ENCODE peak calls at places on chromosome 12, in four cellular contexts. One of them, this sample, is unnamed.

GRCh38 chr12:71865166-71865713 is 25.7 kb downstream of the TBC1D15 start:
- DNase-seq in WTC11: no peak
- DNase-seq in HepG2: no peak
- DNase-seq in K562: no peak
- DNase-seq in this sample: no peak

GRCh38 chr12:81123611-81124010 is 45.7 kb downstream of the ACSS3 start:
- DNase-seq in WTC11: no peak
- DNase-seq in HepG2: no peak
- DNase-seq in K562: no peak
- DNase-seq in this sample: no peak

GRCh38 chr12:3089588-3089987 is 12.4 kb downstream of the TSPAN9 start:
- DNase-seq in WTC11: no peak
- DNase-seq in HepG2: no peak
- DNase-seq in K562: no peak
- DNase-seq in this sample: no peak

GRCh38 chr12:11970155-11970520 is 100.6 kb upstream of the BCL2L14 start:
- DNase-seq in WTC11: no peak
- DNase-seq in HepG2: no peak
- DNase-seq in K562: no peak
- DNase-seq in this sample: no peak

GRCh38 chr12:123132951-123133619 is 17.8 kb downstream of the PITPNM2 start:
- DNase-seq in WTC11: no peak
- DNase-seq in HepG2: no peak
- DNase-seq in K562: no peak
- DNase-seq in this sample: no peak

GRCh38 chr12:51507188-51507587 is 82.6 kb downstream of the SLC4A8 start:
- DNase-seq in WTC11: no peak
- DNase-seq in HepG2: no peak
- DNase-seq in K562: no peak
- DNase-seq in this sample: no peak

GRCh38 chr12:1845427-1845826 is 25.1 kb downstream of the LRTM2 start:
- DNase-seq in WTC11: no peak
- DNase-seq in HepG2: no peak
- DNase-seq in K562: no peak
- DNase-seq in this sample: no peak

GRCh38 chr12:110546339-110546738 is 36.8 kb downstream of the PPTC7 start:
- DNase-seq in WTC11: no peak
- DNase-seq in HepG2: no peak
- DNase-seq in K562: no peak
- DNase-seq in this sample: no peak

GRCh38 chr12:108296933-108297332 is 42.2 kb downstream of the CMKLR1 start:
- DNase-seq in WTC11: no peak
- DNase-seq in HepG2: no peak
- DNase-seq in K562: no peak
- DNase-seq in this sample: no peak

GRCh38 chr12:88579572-88579940 is 715 bp downstream of the KITLG start:
- DNase-seq in WTC11: peak; percentile 18
- DNase-seq in HepG2: no peak
- DNase-seq in K562: no peak
- DNase-seq in this sample: peak; percentile 26

GRCh38 chr12:100793182-100793581 is 1.4 kb upstream of the ANO4 start:
- DNase-seq in WTC11: no peak
- DNase-seq in HepG2: no peak
- DNase-seq in K562: no peak
- DNase-seq in this sample: no peak

GRCh38 chr12:45756666-45757065 is 27.2 kb downstream of the ARID2 start:
- DNase-seq in WTC11: no peak
- DNase-seq in HepG2: no peak
- DNase-seq in K562: no peak
- DNase-seq in this sample: no peak

GRCh38 chr12:109537136-109537535 is 36.2 kb downstream of the MMAB start:
- DNase-seq in WTC11: no peak
- DNase-seq in HepG2: no peak
- DNase-seq in K562: no peak
- DNase-seq in this sample: no peak

GRCh38 chr12:67070307-67070600 is 198.9 kb upstream of the CAND1 start:
- DNase-seq in WTC11: no peak
- DNase-seq in HepG2: no peak
- DNase-seq in K562: no peak
- DNase-seq in this sample: no peak

GRCh38 chr12:67070604-67071003 is 198.6 kb upstream of the CAND1 start:
- DNase-seq in WTC11: no peak
- DNase-seq in HepG2: no peak
- DNase-seq in K562: no peak
- DNase-seq in this sample: no peak

GRCh38 chr12:67068773-67069450 is 200.2 kb upstream of the CAND1 start:
- DNase-seq in WTC11: peak; percentile 63
- DNase-seq in HepG2: peak; percentile 3
- DNase-seq in K562: peak; percentile 24
- DNase-seq in this sample: peak; percentile 52

GRCh38 chr12:67068204-67068731 is 200.9 kb upstream of the CAND1 start:
- DNase-seq in WTC11: peak; percentile 48
- DNase-seq in HepG2: no peak
- DNase-seq in K562: no peak
- DNase-seq in this sample: peak; percentile 24

GRCh38 chr12:67069451-67070306 is 199.5 kb upstream of the CAND1 start:
- DNase-seq in WTC11: peak; percentile 74
- DNase-seq in HepG2: peak; percentile 3
- DNase-seq in K562: peak; percentile 11
- DNase-seq in this sample: peak; percentile 47
- TF ChIP-seq ELF4 in WTC11: no peak
- TF ChIP-seq ELF4 in HepG2: no peak
- TF ChIP-seq ELF4 in K562: no peak
- TF ChIP-seq ELF4 in this sample: no peak

GRCh38 chr12:41521872-41522379 is 333.8 kb downstream of the PDZRN4 start:
- DNase-seq in WTC11: no peak
- DNase-seq in HepG2: no peak
- DNase-seq in K562: no peak
- DNase-seq in this sample: no peak
- TF ChIP-seq SP1 in WTC11: no peak
- TF ChIP-seq SP1 in HepG2: no peak
- TF ChIP-seq SP1 in K562: no peak
- TF ChIP-seq SP1 in this sample: no peak

GRCh38 chr12:102317155-102317554 is 119.5 kb upstream of the PMCH start:
- DNase-seq in WTC11: no peak
- DNase-seq in HepG2: no peak
- DNase-seq in K562: no peak
- DNase-seq in this sample: no peak

GRCh38 chr12:102321305-102322082 is 123.9 kb upstream of the PMCH start:
- DNase-seq in WTC11: no peak
- DNase-seq in HepG2: no peak
- DNase-seq in K562: no peak
- DNase-seq in this sample: no peak

GRCh38 chr12:102322254-102322653 is 124.6 kb upstream of the PMCH start:
- DNase-seq in WTC11: no peak
- DNase-seq in HepG2: no peak
- DNase-seq in K562: no peak
- DNase-seq in this sample: no peak

GRCh38 chr12:102314821-102315220 is 117.2 kb upstream of the PMCH start:
- DNase-seq in WTC11: no peak
- DNase-seq in HepG2: no peak
- DNase-seq in K562: no peak
- DNase-seq in this sample: no peak

DNA sequence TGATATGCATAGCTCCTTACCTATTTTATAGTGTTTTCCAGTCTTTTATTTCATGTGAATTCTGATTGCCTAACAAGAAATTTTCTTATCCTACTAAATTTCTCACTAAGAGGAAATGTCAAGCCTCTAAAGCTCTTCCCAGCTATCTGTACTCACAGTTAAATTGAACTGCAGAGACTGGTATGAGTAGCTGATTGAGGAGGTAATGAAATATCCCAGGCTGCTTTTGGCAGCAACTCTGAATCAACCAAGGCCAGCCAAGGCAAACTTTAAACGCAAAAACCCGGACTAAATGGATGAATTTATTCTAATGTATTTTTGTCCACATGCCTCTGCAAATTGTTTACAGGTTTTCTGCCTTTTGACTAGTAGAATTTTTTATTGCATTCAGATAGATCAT is 119.1 kb upstream of the PMCH start:
- DNase-seq in WTC11: no peak
- DNase-seq in HepG2: no peak
- DNase-seq in K562: no peak
- DNase-seq in this sample: no peak
- TF ChIP-seq ELF4 in WTC11: no peak
- TF ChIP-seq ELF4 in HepG2: no peak
- TF ChIP-seq ELF4 in K562: no peak
- TF ChIP-seq ELF4 in this sample: no peak

DNA sequence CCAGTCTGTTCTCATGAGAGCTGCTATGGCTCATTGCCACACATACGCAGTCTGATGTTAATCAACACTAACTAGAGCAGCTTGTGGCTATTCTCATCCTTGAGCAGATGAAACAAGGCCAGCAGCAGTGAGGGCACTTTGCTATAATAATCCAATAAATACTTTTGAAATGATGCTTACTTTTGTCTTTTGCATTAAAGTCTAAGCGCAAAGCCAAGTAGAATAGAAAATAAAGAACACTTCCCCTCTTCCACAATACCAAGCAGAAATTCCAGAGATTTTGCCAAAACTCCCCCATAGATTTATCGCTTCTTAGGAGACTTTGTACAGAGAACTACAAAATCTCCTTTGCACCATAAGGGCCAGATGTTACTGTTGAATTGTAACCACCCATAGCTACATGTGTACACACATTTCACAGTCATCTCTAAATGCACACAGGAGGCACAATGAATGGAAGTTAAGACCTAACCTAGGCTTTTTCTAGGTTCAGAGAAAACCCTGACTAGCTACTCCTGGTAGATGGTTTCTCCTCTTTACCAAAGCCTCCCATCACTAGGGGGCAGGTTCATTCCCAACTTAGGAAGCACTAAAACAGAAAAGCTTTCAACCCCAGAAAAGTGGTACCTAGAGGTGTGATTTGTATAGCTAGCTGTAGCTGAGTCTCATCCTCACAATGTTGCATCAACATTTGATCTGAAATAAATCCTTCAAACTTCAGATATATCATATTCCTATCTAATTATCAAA is 119.3 kb downstream of the HMGA2 start:
- DNase-seq in WTC11: no peak
- DNase-seq in HepG2: no peak
- DNase-seq in K562: no peak
- DNase-seq in this sample: no peak
- TF ChIP-seq SP1 in WTC11: no peak
- TF ChIP-seq SP1 in HepG2: no peak
- TF ChIP-seq SP1 in K562: no peak
- TF ChIP-seq SP1 in this sample: no peak

GRCh38 chr12:83018063-83018462 is 331.4 kb downstream of the TMTC2 start:
- DNase-seq in WTC11: no peak
- DNase-seq in HepG2: no peak
- DNase-seq in K562: no peak
- DNase-seq in this sample: no peak
- TF ChIP-seq ELF4 in WTC11: no peak
- TF ChIP-seq ELF4 in HepG2: no peak
- TF ChIP-seq ELF4 in K562: no peak
- TF ChIP-seq ELF4 in this sample: no peak

DNA sequence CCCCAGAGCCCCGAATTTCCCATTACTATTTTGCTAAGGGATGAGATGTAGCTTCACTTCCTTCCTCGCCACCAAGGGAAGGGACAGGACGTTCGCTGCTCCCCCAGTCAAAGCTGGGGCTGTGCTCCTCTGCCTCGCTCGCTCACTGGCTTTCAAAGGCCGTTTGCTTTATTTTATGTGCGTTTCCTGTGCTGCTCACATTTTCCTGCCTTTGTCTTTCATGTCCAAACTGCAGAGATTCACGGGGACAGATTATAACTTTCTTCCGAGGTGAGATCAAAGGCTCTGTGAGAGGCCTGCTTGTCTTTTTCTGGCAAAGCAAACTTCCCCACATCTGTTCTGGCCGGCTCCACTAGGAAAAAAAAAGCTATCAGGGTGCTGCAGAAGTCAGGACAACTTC is 76.0 kb upstream of the FZD10 start:
- DNase-seq in WTC11: no peak
- DNase-seq in HepG2: no peak
- DNase-seq in K562: no peak
- DNase-seq in this sample: no peak
- TF ChIP-seq SP1 in WTC11: no peak
- TF ChIP-seq SP1 in HepG2: no peak
- TF ChIP-seq SP1 in K562: no peak
- TF ChIP-seq SP1 in this sample: no peak

DNA sequence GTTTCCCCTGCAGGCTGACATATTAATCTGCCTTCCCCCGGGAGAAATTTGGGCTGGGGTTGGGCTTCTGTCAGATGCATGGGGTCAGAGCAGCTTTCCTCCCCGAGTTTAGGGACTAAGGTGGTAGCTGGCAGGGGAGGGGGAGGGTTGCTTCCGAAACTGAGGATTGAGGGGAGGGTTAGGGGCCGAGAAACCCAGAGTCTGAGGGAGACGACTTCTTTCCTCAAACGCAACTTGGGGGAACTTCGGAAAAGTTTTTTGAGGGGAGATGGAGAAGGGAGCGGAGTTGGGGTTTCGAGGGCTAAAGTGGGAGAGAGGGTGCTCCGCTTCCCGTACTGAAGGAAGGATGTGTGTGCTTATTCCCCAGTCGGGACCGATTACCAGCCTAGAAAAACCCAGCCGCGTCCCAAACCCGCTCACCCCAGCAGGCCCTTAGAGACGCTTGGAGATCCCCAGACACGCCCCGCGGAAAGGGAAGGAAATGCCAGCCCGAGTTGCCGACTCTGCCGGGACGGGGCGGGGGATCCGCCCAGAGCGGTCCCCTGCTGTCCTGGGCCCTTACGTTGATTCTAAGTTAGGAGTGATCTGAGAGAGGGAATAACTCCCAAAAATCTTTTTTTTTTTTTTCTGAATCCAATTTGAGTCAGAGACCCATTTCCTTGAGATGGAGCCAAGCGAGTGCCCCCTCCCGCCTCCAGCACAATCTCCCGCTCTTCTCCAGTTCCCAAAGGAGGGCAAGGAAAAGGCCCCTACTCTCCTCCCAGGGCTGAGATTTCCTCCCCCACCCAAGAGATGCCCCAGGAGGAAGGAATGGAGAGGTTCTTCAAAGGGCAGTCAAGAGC is 61.9 kb downstream of the SMUG1 start:
- DNase-seq in WTC11: peak; percentile 62
- DNase-seq in HepG2: no peak
- DNase-seq in K562: no peak
- DNase-seq in this sample: peak; percentile 78
- TF ChIP-seq ELF4 in WTC11: no peak
- TF ChIP-seq ELF4 in HepG2: no peak
- TF ChIP-seq ELF4 in K562: no peak
- TF ChIP-seq ELF4 in this sample: no peak

GRCh38 chr12:48779869-48780268 is 9.0 kb downstream of the ADCY6 start:
- DNase-seq in WTC11: no peak
- DNase-seq in HepG2: no peak
- DNase-seq in K562: no peak
- DNase-seq in this sample: no peak
- TF ChIP-seq SP1 in WTC11: no peak
- TF ChIP-seq SP1 in HepG2: no peak
- TF ChIP-seq SP1 in K562: no peak
- TF ChIP-seq SP1 in this sample: no peak

DNA sequence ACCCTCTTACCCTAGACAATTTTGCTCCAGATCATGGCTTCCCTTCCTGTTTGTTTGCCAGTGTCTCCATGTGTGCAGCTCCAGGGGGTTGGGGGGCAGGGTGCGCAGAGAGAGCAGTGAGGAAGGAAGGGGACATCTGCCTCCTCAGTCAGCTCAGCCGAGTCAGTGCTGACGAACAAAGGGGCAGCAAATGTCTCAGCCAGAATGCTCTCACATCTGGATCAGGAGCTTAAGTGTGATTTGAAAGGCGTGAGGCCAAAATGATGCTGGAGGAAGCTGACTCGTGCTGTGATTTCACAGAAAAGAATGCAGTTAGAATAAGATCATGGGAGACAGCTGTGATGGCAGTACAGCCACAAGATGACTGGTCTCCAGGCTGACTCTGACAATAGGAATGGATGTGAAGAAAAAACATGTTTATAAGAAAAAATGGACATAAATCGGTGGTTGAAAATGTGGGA is 27.1 kb upstream of the CDK17 start:
- DNase-seq in WTC11: no peak
- DNase-seq in HepG2: peak; percentile 7
- DNase-seq in K562: no peak
- DNase-seq in this sample: no peak
- TF ChIP-seq ELF4 in WTC11: no peak
- TF ChIP-seq ELF4 in HepG2: no peak
- TF ChIP-seq ELF4 in K562: no peak
- TF ChIP-seq ELF4 in this sample: no peak